ENCODE peak calls at places on chromosomes 4 and X, in four cellular contexts. One of them, this sample, is unnamed.
A peak's percentile ranks its signal among the peaks of the same experiment; 100 is the strongest.

GRCh38 chr4:168421671-168422070 is 58.6 kb downstream of the DDX60L start:
- DNase-seq in MCF 10A: peak; percentile 73
- DNase-seq in GM13976: no peak
- DNase-seq in H9: no peak
- DNase-seq in this sample: no peak

GRCh38 chr4:125461676-125462363 is 147.1 kb downstream of the FAT4 start:
- DNase-seq in H9: no peak
- DNase-seq in GM13976: no peak
- DNase-seq in MCF 10A: no peak
- DNase-seq in this sample: no peak

GRCh38 chrX:139049455-139049854 is 337.9 kb upstream of the FGF13 start:
- DNase-seq in MCF 10A: no peak
- DNase-seq in H9: no peak
- DNase-seq in GM13976: no peak
- DNase-seq in this sample: no peak

GRCh38 chr4:38785901-38786402 is 3.2 kb upstream of the TLR10 start:
- DNase-seq in MCF 10A: no peak
- DNase-seq in H9: no peak
- DNase-seq in GM13976: peak; percentile 59
- DNase-seq in this sample: no peak

GRCh38 chr4:177118596-177118995 is 191.1 kb upstream of the NEIL3 start:
- DNase-seq in GM13976: no peak
- DNase-seq in MCF 10A: peak; percentile 42
- DNase-seq in H9: no peak
- DNase-seq in this sample: no peak

GRCh38 chr4:113449407-113449974 is 312.0 kb downstream of the CAMK2D start:
- DNase-seq in H9: no peak
- DNase-seq in GM13976: no peak
- DNase-seq in MCF 10A: no peak
- DNase-seq in this sample: no peak

GRCh38 chr4:28105271-28105859 is 1244.7 kb downstream of the STIM2 start:
- DNase-seq in H9: no peak
- DNase-seq in GM13976: no peak
- DNase-seq in MCF 10A: no peak
- DNase-seq in this sample: no peak

GRCh38 chr4:148857234-148857972 is 415.2 kb upstream of the NR3C2 start:
- DNase-seq in H9: no peak
- DNase-seq in MCF 10A: no peak
- DNase-seq in GM13976: no peak
- DNase-seq in this sample: no peak

GRCh38 chrX:153966283-153966688 is 5.3 kb downstream of the HCFC1 start:
- DNase-seq in GM13976: no peak
- DNase-seq in H9: no peak
- DNase-seq in MCF 10A: no peak
- DNase-seq in this sample: no peak

GRCh38 chr4:8729408-8730149 is 137.0 kb downstream of the CPZ start:
- DNase-seq in GM13976: no peak
- DNase-seq in H9: peak; percentile 15
- DNase-seq in MCF 10A: no peak
- DNase-seq in this sample: no peak

GRCh38 chr4:5963611-5964010 is 54.6 kb downstream of the C4orf50 start:
- DNase-seq in MCF 10A: no peak
- DNase-seq in GM13976: no peak
- DNase-seq in H9: no peak
- DNase-seq in this sample: peak; percentile 44

GRCh38 chrX:122582280-122582679 is 601.8 kb upstream of the GRIA3 start:
- DNase-seq in MCF 10A: peak; percentile 36
- DNase-seq in H9: no peak
- DNase-seq in GM13976: no peak
- DNase-seq in this sample: no peak
- TF ChIP-seq CTCF in MCF 10A: no peak
- TF ChIP-seq CTCF in H9: no peak
- TF ChIP-seq CTCF in GM13976: no peak
- TF ChIP-seq CTCF in this sample: no peak

GRCh38 chr4:145887241-145887964 is 51.2 kb downstream of the ZNF827 start:
- DNase-seq in GM13976: no peak
- DNase-seq in MCF 10A: no peak
- DNase-seq in H9: no peak
- DNase-seq in this sample: no peak
- TF ChIP-seq CTCF in GM13976: no peak
- TF ChIP-seq CTCF in MCF 10A: no peak
- TF ChIP-seq CTCF in H9: no peak
- TF ChIP-seq CTCF in this sample: no peak

GRCh38 chr4:82562553-82562854 is 716 bp upstream of the TMEM150C start:
- DNase-seq in GM13976: no peak
- DNase-seq in MCF 10A: no peak
- DNase-seq in H9: peak; percentile 33
- DNase-seq in this sample: no peak

GRCh38 chr4:82559735-82560120 is 2.1 kb downstream of the TMEM150C start:
- DNase-seq in H9: no peak
- DNase-seq in GM13976: no peak
- DNase-seq in MCF 10A: no peak
- DNase-seq in this sample: peak; percentile 12

GRCh38 chr4:82560853-82561744 is 689 bp downstream of the TMEM150C start:
- DNase-seq in GM13976: peak; percentile 37
- DNase-seq in H9: peak; percentile 35
- DNase-seq in MCF 10A: no peak
- DNase-seq in this sample: no peak

GRCh38 chr4:82567444-82567843 is 5.7 kb upstream of the TMEM150C start:
- DNase-seq in GM13976: no peak
- DNase-seq in H9: no peak
- DNase-seq in MCF 10A: no peak
- DNase-seq in this sample: no peak

DNA sequence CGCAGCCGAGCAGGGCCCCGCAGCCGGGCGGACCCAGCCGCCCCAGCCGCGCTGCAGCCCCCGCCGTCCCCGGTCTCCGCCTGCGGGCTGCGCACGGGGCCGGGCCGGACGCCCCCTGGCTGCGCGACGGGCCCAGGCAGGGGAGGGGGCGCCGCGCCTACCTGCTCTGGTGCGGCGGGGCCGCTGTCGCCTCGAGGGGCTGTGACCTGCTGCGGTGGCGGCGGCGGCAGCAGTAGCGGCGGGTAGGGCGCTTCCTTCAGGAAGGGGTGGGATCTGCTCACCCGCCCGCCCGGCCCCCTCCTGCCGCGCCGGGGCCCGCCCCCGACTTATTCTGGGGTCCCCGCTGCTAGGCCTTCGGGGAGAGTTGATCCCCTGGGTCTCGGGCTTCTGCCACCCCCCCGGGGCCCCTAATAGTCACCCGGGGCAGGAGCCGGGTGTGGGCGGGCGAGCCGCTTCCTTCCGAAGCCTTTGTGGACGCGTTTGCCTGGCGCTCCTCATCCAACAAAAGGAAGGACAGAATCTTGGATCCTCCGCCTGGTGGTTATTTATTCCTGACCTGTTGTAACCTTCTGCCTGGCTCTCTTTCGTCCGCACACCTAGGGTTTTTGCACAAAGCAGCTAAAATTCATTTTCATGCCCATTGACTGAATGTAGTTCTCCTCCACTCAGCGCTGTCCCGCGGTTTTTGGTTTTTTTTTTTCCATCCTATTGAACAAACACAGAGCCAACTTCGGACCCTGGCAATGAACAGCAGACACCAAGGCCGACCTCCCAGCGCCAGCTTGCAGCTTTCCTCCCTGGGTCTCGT is at the start of gene TMEM150C:
- DNase-seq in H9: peak; percentile 67
- DNase-seq in MCF 10A: peak; percentile 27
- DNase-seq in GM13976: peak; percentile 44
- DNase-seq in this sample: peak; percentile 84
- TF ChIP-seq CTCF in H9: peak; percentile 29
- TF ChIP-seq CTCF in MCF 10A: no peak
- TF ChIP-seq CTCF in GM13976: no peak
- TF ChIP-seq CTCF in this sample: peak; percentile 30

DNA sequence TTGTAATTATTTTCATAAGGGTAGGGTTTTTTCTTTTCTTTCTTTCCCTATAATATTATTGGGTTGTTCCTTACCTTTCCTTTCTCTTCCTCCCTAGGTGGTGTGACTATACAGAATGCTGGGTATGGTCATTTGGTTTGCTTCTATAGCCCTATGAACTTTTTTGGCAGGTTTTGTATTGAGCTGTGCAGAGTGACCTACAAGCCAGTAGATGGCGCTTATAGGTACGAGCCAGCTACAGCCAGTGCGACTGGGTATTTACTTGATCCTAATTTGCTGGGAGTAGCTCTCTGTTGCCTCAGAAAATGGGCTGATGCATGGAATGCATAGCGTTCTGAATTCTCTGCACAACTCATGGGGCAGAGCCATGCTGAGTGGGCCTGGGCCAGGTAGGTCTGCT is 423.3 kb downstream of the MAGEE1 start:
- DNase-seq in MCF 10A: no peak
- DNase-seq in H9: peak; percentile 31
- DNase-seq in GM13976: no peak
- DNase-seq in this sample: peak; percentile 13
- TF ChIP-seq CTCF in MCF 10A: no peak
- TF ChIP-seq CTCF in H9: peak; percentile 61
- TF ChIP-seq CTCF in GM13976: no peak
- TF ChIP-seq CTCF in this sample: peak; percentile 52

GRCh38 chrX:68498044-68498507 is 775 bp upstream of the YIPF6 start:
- DNase-seq in MCF 10A: no peak
- DNase-seq in GM13976: peak; percentile 29
- DNase-seq in H9: no peak
- DNase-seq in this sample: no peak
- TF ChIP-seq CTCF in MCF 10A: no peak
- TF ChIP-seq CTCF in GM13976: no peak
- TF ChIP-seq CTCF in H9: no peak
- TF ChIP-seq CTCF in this sample: peak; percentile 30

DNA sequence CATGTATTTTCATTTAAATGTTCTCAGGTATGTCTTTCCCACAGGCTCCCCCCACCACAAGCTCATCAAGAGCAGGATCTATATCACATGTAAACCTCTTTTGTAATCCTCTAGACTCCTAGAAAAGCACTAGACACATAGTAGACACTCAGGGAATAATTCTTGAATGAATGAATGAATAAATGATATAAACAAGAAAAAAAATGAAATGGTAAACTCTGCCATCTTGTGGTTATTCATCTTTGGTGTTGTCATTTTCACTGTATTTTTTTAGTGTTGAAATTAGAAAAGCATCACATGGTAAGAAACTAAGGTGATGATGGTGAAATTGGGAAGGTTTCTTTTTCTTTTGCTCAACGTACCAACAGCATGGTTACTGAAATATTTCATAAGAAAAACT is 34.2 kb upstream of the C1GALT1C1 start:
- DNase-seq in H9: no peak
- DNase-seq in GM13976: no peak
- DNase-seq in MCF 10A: peak; percentile 62
- DNase-seq in this sample: no peak
- TF ChIP-seq CTCF in H9: no peak
- TF ChIP-seq CTCF in GM13976: no peak
- TF ChIP-seq CTCF in MCF 10A: peak; percentile 46
- TF ChIP-seq CTCF in this sample: peak; percentile 23

DNA sequence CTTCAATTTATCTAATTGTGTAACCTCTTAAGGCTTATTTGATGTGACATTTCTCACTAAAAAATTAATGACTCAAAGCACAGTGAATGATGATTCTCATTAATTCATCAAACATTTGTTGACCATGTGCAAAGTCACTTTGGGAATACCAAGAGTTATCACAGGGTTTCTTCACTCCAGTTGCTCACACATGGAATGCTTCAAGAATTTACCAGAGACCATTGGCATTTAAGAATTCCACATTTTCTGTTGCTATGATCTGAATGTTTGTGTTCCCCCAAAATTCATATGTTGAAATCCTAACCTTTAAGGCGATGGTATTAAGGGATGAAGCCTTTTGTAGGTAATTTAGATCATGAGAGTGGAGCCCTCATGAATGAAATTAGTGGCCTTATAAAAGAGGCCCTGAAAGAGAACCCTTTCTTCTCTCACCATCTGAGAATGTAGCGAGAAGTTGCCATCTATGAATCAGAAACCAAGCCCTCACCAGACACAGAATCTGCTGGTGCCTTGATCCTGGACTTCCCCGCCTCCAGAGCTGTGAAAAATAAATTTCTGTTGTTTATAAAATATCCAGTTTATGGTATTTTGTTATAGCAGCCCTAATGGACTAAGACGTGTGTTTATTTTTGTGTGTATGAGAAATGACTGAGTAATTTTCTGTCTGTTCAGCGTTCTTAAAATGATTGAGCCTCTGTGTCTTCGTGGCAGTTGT is 16.4 kb upstream of the SRPX start:
- DNase-seq in MCF 10A: no peak
- DNase-seq in GM13976: no peak
- DNase-seq in H9: no peak
- DNase-seq in this sample: no peak
- TF ChIP-seq CTCF in MCF 10A: no peak
- TF ChIP-seq CTCF in GM13976: no peak
- TF ChIP-seq CTCF in H9: no peak
- TF ChIP-seq CTCF in this sample: no peak

DNA sequence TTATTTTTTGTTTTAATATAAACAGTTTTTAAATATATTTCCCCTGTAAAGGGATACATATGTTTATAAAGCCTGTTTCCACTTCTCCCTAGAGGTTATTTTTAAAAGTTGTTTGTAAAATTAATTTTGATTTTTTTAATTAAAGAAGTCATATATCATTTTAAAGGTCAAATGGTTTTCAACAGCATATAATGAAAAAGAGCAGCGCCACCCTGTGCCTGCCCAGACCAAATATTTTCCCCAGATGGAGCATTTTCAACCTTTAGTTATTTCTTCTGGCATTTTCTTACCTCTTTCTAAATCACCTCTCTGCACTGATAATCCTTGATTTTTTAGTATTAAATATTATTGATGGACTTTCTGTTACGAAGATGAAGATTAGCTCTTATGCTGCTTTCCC is 21.0 kb downstream of the MSX1 start:
- DNase-seq in GM13976: peak; percentile 42
- DNase-seq in MCF 10A: peak; percentile 14
- DNase-seq in H9: no peak
- DNase-seq in this sample: no peak
- TF ChIP-seq CTCF in GM13976: peak; percentile 17
- TF ChIP-seq CTCF in MCF 10A: peak; percentile 46
- TF ChIP-seq CTCF in H9: peak; percentile 57
- TF ChIP-seq CTCF in this sample: peak; percentile 52

GRCh38 chr4:108477527-108478108 is 142.8 kb upstream of the RPL34 start:
- DNase-seq in GM13976: no peak
- DNase-seq in H9: no peak
- DNase-seq in MCF 10A: peak; percentile 6
- DNase-seq in this sample: no peak

DNA sequence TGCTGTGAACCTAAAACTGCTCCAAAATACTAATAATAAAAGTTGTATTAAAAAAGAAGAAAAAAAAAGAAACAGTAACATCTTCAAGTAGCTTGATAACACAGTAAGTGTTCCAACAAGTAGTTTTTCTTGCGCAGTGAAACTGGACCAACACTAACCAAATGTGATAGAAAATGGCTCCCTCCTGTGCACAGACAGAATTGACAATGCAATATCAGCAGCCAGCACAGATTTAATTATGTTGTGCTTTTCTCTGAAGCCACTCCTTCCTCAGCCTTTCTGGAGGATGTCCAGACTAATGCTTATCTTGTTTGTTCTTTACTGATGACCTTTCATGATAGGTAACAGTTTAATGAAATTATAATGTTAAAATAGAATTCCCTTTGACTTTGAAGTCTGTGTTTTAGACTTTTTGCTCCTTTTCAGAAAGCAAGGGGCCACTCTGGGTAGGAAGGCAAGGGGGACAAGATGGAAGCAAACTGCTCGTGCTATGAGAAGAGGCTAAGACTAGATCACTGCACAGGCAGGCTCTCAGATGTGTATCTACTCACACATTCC is 147.1 kb upstream of the RPL34 start:
- DNase-seq in GM13976: no peak
- DNase-seq in MCF 10A: peak; percentile 7
- DNase-seq in H9: no peak
- DNase-seq in this sample: no peak
- TF ChIP-seq CTCF in GM13976: no peak
- TF ChIP-seq CTCF in MCF 10A: no peak
- TF ChIP-seq CTCF in H9: no peak
- TF ChIP-seq CTCF in this sample: no peak

GRCh38 chrX:84467898-84468297 is 34.4 kb downstream of the HDX start:
- DNase-seq in GM13976: no peak
- DNase-seq in MCF 10A: no peak
- DNase-seq in H9: no peak
- DNase-seq in this sample: no peak
- TF ChIP-seq CTCF in GM13976: no peak
- TF ChIP-seq CTCF in MCF 10A: no peak
- TF ChIP-seq CTCF in H9: no peak
- TF ChIP-seq CTCF in this sample: no peak

This sample was measured in neural progenitor cell.